ENCODE peak calls at places on chromosomes 12 and 14, in five cellular contexts. V is foreskin fibroblast; Z is activated effector memory CD4-positive, alpha-beta T cell treated with Interleukin-2 at 50 U/mL for 16 hours; S is NCI-H1092; F is Kasumi-1. M is an unnamed sample.

GRCh38 chr12:108324678-108325358 is 14.3 kb downstream of the CMKLR1 start:
- DNase-seq in V (no peak), Z (no peak), S (no peak), F (no peak), M (no peak)

GRCh38 chr14:49526101-49526500 is 60.1 kb downstream of the RPS29 start:
- DNase-seq in V (no peak), Z (no peak), S (no peak), F (no peak), M (no peak)

GRCh38 chr12:85367886-85368385 is 87.9 kb downstream of the ALX1 start:
- DNase-seq in V (no peak), Z (no peak), S (no peak), F (no peak), M (no peak)

GRCh38 chr12:55072093-55072492 is 52.3 kb downstream of the NEUROD4 start:
- DNase-seq in V (peak), Z (peak), S (no peak), F (peak), M (no peak)

GRCh38 chr14:100532916-100533630 is 54.1 kb downstream of the BEGAIN start:
- DNase-seq in V (peak), Z (no peak), S (no peak), F (no peak), M (no peak)

GRCh38 chr12:121228919-121229650 is 19.2 kb downstream of the P2RX4 start:
- DNase-seq in V (no peak), Z (no peak), S (no peak), F (no peak), M (no peak)

GRCh38 chr14:70789361-70789760 is 20.0 kb downstream of the MAP3K9 start:
- DNase-seq in V (peak), Z (no peak), S (no peak), F (no peak), M (no peak)

GRCh38 chr12:57226588-57227314 is 2.8 kb upstream of the SHMT2 start:
- DNase-seq in V (no peak), Z (no peak), S (no peak), F (no peak), M (no peak)

GRCh38 chr14:50381823-50382287 is 14.8 kb downstream of the CDKL1 start:
- DNase-seq in V (no peak), Z (no peak), S (no peak), F (no peak), M (no peak)

GRCh38 chr14:44529026-44529425 is 21.9 kb upstream of the FSCB start:
- DNase-seq in V (peak), Z (no peak), S (peak), F (no peak), M (no peak)

GRCh38 chr14:92633724-92634123 is 114.7 kb downstream of the LGMN start:
- DNase-seq in V (peak), Z (no peak), S (no peak), F (no peak), M (no peak)

GRCh38 chr14:31312934-31313333 is 105.3 kb upstream of the HECTD1 start:
- DNase-seq in V (no peak), Z (no peak), S (no peak), F (no peak), M (no peak)

M was measured in GM12878.